ENCODE peak calls at places on chromosomes 12 and 14, in four cellular contexts. Q is naive thymus-derived CD8-positive, alpha-beta T cell; D is vagina; R is stimulated activated CD8-positive, alpha-beta memory T cell treated with anti-CD3 and anti-CD28 coated beads, Interleukin-4, amount 100 ng/mL, for 4 hours. T is an unnamed sample.
A peak's percentile ranks its signal among the peaks of the same experiment; 100 is the strongest.

GRCh38 chr14:50061664-50062437 is 54.5 kb downstream of the VCPKMT start:
- DNase-seq in R (no peak), Q (no peak), D (no peak), T (peak; percentile 78)

GRCh38 chr12:125360540-125360939 is 295.3 kb downstream of the AACS start:
- DNase-seq in Q (no peak), R (no peak), D (no peak), T (no peak)

GRCh38 chr14:94128216-94128839 is 1.1 kb downstream of the IFI27L2 start:
- DNase-seq in D (peak; percentile 82), Q (no peak), R (no peak), T (no peak)

GRCh38 chr12:5915511-5915910 is 29.5 kb downstream of the ANO2 start:
- DNase-seq in Q (no peak), R (no peak), D (no peak), T (no peak)

GRCh38 chr12:31325524-31325875 is 450 bp downstream of the SINHCAF start:
- DNase-seq in R (no peak), Q (peak; percentile 13), D (no peak), T (peak; percentile 47)

GRCh38 chr12:55705802-55706402 is 1.8 kb downstream of the ITGA7 start:
- DNase-seq in D (no peak), Q (no peak), R (no peak), T (peak; percentile 59)

GRCh38 chr12:86234309-86234708 is 21.9 kb downstream of the MGAT4C start:
- DNase-seq in R (no peak), D (no peak), Q (no peak), T (no peak)

GRCh38 chr14:20986811-20987210 is 3.0 kb upstream of the METTL17 start:
- DNase-seq in D (no peak), Q (no peak), R (no peak), T (no peak)

GRCh38 chr12:117671734-117672133 is 297.1 kb downstream of the KSR2 start:
- DNase-seq in D (no peak), Q (no peak), R (no peak), T (peak; percentile 20)

GRCh38 chr14:21668377-21668776 is 5.2 kb downstream of the OR4E1 start:
- DNase-seq in R (no peak), Q (no peak), D (no peak), T (no peak)

GRCh38 chr14:89365071-89365801 is 51.8 kb downstream of the FOXN3 start:
- DNase-seq in D (no peak), R (peak; percentile 17), Q (peak; percentile 23), T (peak; percentile 75)

GRCh38 chr12:5096241-5096880 is 52.7 kb downstream of the KCNA5 start:
- DNase-seq in Q (no peak), R (no peak), D (no peak), T (no peak)